ENCODE peak calls at places on chromosomes 6 and 20, in seven cellular contexts. W is H9, K is IMR-90, G is neuronal stem cell, I is mesenchymal stem cell, Y is H1, D is trophoblast cell. J is an unnamed sample. For H3K79me1, the result is how much of the 10 kb centered on the place peaks cover.

GRCh38 chr6:136720045-136720760 is 72.1 kb downstream of the MAP3K5 start:
- DNase-seq in W (no peak), K (no peak), G (no peak), I (no peak), Y (no peak), D (peak), J (no peak)

GRCh38 chr6:167673951-167674350 is 152.8 kb upstream of the AFDN start:
- DNase-seq in W (no peak), K (no peak), G (no peak), I (no peak), Y (no peak), D (no peak), J (no peak)

GRCh38 chr6:32637219-32637880 is at the start of gene HLA-DQA1:
- DNase-seq in W (no peak), K (no peak), G (no peak), I (no peak), Y (no peak), D (peak), J (no peak)

GRCh38 chr6:72724545-72724944 is 102.7 kb downstream of the KCNQ5 start:
- DNase-seq in W (no peak), K (no peak), G (no peak), I (no peak), Y (no peak), D (no peak), J (no peak)

GRCh38 chr6:75491302-75491701 is 2.3 kb downstream of the FILIP1 start:
- DNase-seq in W (no peak), K (no peak), G (no peak), I (no peak), Y (no peak), D (no peak), J (no peak)

GRCh38 chr6:52108128-52108527 is 20.7 kb upstream of the PKHD1 start:
- DNase-seq in W (peak), K (no peak), G (no peak), I (no peak), Y (no peak), D (no peak), J (peak)

GRCh38 chr6:51098801-51099200 is 280.1 kb downstream of the TFAP2B start:
- DNase-seq in W (no peak), K (no peak), G (no peak), I (no peak), Y (no peak), D (no peak), J (no peak)

GRCh38 chr20:63705232-63706026 is 2.3 kb downstream of the ARFRP1 start:
- DNase-seq in W (no peak), K (no peak), G (no peak), I (no peak), Y (no peak), D (no peak), J (no peak)

GRCh38 chr6:56890683-56891429 is 64.1 kb upstream of the BEND6 start:
- DNase-seq in W (no peak), K (peak), G (no peak), I (peak), Y (no peak), D (peak), J (peak)

GRCh38 chr6:15675537-15676170 is 12.8 kb upstream of the DTNBP1 start:
- DNase-seq in W (no peak), K (no peak), G (no peak), I (peak), Y (no peak), D (no peak), J (no peak)

GRCh38 chr6:137832110-137832509 is 34.9 kb upstream of the TNFAIP3 start:
- DNase-seq in W (no peak), K (peak), G (no peak), I (peak), Y (no peak), D (peak), J (peak)

GRCh38 chr6:85483041-85483700 is 33.3 kb downstream of the NT5E start:
- DNase-seq in W (peak), K (peak), G (peak), I (peak), Y (peak), D (peak), J (peak)

GRCh38 chr6:167767715-167768107 is 59.0 kb upstream of the AFDN start:
- DNase-seq in W (no peak), K (no peak), G (no peak), I (no peak), Y (no peak), D (no peak), J (no peak)

GRCh38 chr20:13841206-13841605 is 56.4 kb downstream of the NDUFAF5 start:
- DNase-seq in W (no peak), K (no peak), G (no peak), I (no peak), Y (no peak), D (no peak), J (no peak)

GRCh38 chr20:63679799-63680305 is 16.6 kb upstream of the TNFRSF6B start:
- DNase-seq in W (no peak), K (no peak), G (no peak), I (no peak), Y (no peak), D (no peak), J (no peak)

GRCh38 chr6:118705799-118706481 is 54.5 kb upstream of the CEP85L start:
- DNase-seq in W (peak), K (peak), G (peak), I (peak), Y (no peak), D (peak), J (peak)

GRCh38 chr6:1240766-1241165 is 71.1 kb upstream of the FOXQ1 start:
- DNase-seq in W (no peak), K (peak), G (no peak), I (no peak), Y (no peak), D (no peak), J (no peak)

GRCh38 chr6:139020689-139021088 is 7.9 kb upstream of the ABRACL start:
- DNase-seq in W (no peak), K (no peak), G (no peak), I (no peak), Y (no peak), D (no peak), J (no peak)

GRCh38 chr6:151286192-151286591 is 46.4 kb downstream of the AKAP12 start:
- DNase-seq in W (no peak), K (peak), G (no peak), I (no peak), Y (no peak), D (no peak), J (no peak)

GRCh38 chr20:651713-652610 is 1.0 kb downstream of the SRXN1 start:
- DNase-seq in W (no peak), K (no peak), G (no peak), I (peak), Y (no peak), D (no peak), J (no peak)

GRCh38 chr6:43013020-43013842 is 515 bp downstream of the MEA1 start:
- DNase-seq in W (no peak), K (peak), G (no peak), I (peak), Y (no peak), D (peak), J (peak)

GRCh38 chr20:17772005-17772343 is 72.2 kb downstream of the BANF2 start:
- DNase-seq in W (no peak), K (no peak), G (no peak), I (no peak), Y (no peak), D (no peak), J (no peak)
- H3K4me2 ChIP-seq in W (no peak), K (no peak), G (no peak), I (no peak), Y (no peak), D (no peak), J (no peak)

GRCh38 chr6:37316071-37316470 is 37.7 kb upstream of the RNF8 start:
- DNase-seq in W (no peak), K (no peak), G (no peak), I (no peak), Y (no peak), D (no peak), J (no peak)

GRCh38 chr6:37314803-37315515 is 38.8 kb upstream of the RNF8 start:
- DNase-seq in W (peak), K (peak), G (no peak), I (peak), Y (peak), D (peak), J (peak)

GRCh38 chr6:37314117-37314802 is 39.5 kb upstream of the RNF8 start:
- DNase-seq in W (no peak), K (no peak), G (no peak), I (no peak), Y (no peak), D (no peak), J (no peak)

GRCh38 chr6:37311666-37312473 is 41.9 kb upstream of the RNF8 start:
- DNase-seq in W (no peak), K (peak), G (no peak), I (peak), Y (no peak), D (no peak), J (no peak)

GRCh38 chr6:37313698-37314097 is 40.1 kb upstream of the RNF8 start:
- DNase-seq in W (no peak), K (no peak), G (no peak), I (no peak), Y (no peak), D (no peak), J (no peak)
- H3K79me1 ChIP-seq in W (under half), K (under half), G (under half), I (under half), Y (under half), D (under half), J (under half)

GRCh38 chr6:37690964-37691735 is 6.5 kb downstream of the MDGA1 start:
- DNase-seq in W (no peak), K (peak), G (no peak), I (no peak), Y (no peak), D (no peak), J (no peak)
- H3K4me2 ChIP-seq in W (no peak), K (no peak), G (no peak), I (no peak), Y (no peak), D (no peak), J (no peak)

DNA sequence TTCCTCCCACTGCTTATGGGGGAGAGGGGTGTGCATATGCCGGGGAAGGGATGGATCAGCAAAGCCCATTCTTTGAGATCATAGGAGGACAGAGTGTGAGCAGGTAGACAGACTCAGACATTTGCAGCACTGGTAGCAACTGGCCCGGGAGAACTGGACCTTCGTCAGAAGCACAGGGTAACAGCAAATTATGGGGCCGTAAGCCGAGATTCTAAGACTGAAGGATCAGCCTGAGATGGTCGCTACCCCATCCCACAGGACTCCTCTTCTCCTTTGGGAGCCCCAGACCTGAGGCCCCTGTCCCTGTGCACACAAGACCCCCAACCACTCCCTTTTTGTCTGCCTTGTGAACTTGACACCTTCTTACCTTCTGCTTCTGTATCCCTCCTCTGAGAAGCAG is 106.5 kb downstream of the TOX2 start:
- DNase-seq in W (no peak), K (no peak), G (no peak), I (no peak), Y (no peak), D (no peak), J (no peak)
- H3K79me1 ChIP-seq in W (under half), K (under half), G (under half), I (under half), Y (under half), D (under half), J (under half)

J was measured in mesendoderm.